ENCODE peak calls at places on chromosome 12, in seven cellular contexts. V, A, N, K, I, U and L are unnamed samples.

GRCh38 chr12:73935817-73936216 is 601.8 kb upstream of the ATXN7L3B start:
- DNase-seq in V (no peak), A (no peak), N (no peak), K (no peak), I (no peak), U (no peak), L (no peak)

GRCh38 chr12:14454098-14454907 is 88.8 kb downstream of the ATF7IP start:
- DNase-seq in V (peak), A (no peak), N (no peak), K (no peak), I (no peak), U (peak), L (peak)

GRCh38 chr12:124248862-124249825 is 45.7 kb upstream of the RFLNA start:
- DNase-seq in V (no peak), A (no peak), N (no peak), K (no peak), I (no peak), U (no peak), L (no peak)

GRCh38 chr12:103745962-103746361 is 95.1 kb downstream of the NT5DC3 start:
- DNase-seq in V (no peak), A (no peak), N (no peak), K (no peak), I (no peak), U (no peak), L (no peak)

GRCh38 chr12:70254846-70255245 is 11.6 kb downstream of the CNOT2 start:
- DNase-seq in V (no peak), A (no peak), N (no peak), K (no peak), I (no peak), U (no peak), L (no peak)

GRCh38 chr12:77079631-77080030 is 14.3 kb upstream of the E2F7 start:
- DNase-seq in V (no peak), A (no peak), N (no peak), K (no peak), I (no peak), U (no peak), L (no peak)

GRCh38 chr12:630656-631632 is 32.3 kb downstream of the NINJ2 start:
- DNase-seq in V (no peak), A (no peak), N (peak), K (peak), I (no peak), U (no peak), L (no peak)

GRCh38 chr12:49932746-49933145 is 17.8 kb upstream of the AQP2 start:
- DNase-seq in V (no peak), A (no peak), N (no peak), K (no peak), I (no peak), U (peak), L (no peak)

GRCh38 chr12:14239350-14239934 is 126.0 kb upstream of the ATF7IP start:
- DNase-seq in V (peak), A (no peak), N (no peak), K (no peak), I (no peak), U (no peak), L (no peak)

GRCh38 chr12:39036060-39036459 is 130.7 kb upstream of the CPNE8 start:
- DNase-seq in V (no peak), A (no peak), N (no peak), K (no peak), I (no peak), U (no peak), L (no peak)

GRCh38 chr12:1122803-1123202 is 131.8 kb downstream of the ERC1 start:
- DNase-seq in V (no peak), A (no peak), N (no peak), K (no peak), I (no peak), U (no peak), L (no peak)

GRCh38 chr12:65164244-65164643 is 5.1 kb upstream of the LEMD3 start:
- DNase-seq in V (no peak), A (no peak), N (no peak), K (no peak), I (no peak), U (no peak), L (no peak)

GRCh38 chr12:78929075-78929418 is 64.5 kb downstream of the SYT1 start:
- DNase-seq in V (no peak), A (no peak), N (no peak), K (no peak), I (no peak), U (no peak), L (no peak)

GRCh38 chr12:2378835-2379330 is 326.1 kb downstream of the CACNA1C start:
- DNase-seq in V (no peak), A (no peak), N (peak), K (no peak), I (no peak), U (no peak), L (no peak)

GRCh38 chr12:29073631-29074239 is 75.3 kb upstream of the FAR2 start:
- DNase-seq in V (peak), A (no peak), N (no peak), K (no peak), I (no peak), U (peak), L (no peak)

GRCh38 chr12:109098142-109098652 is 800 bp downstream of the UNG start:
- DNase-seq in V (no peak), A (peak), N (no peak), K (no peak), I (peak), U (peak), L (peak)
- TF ChIP-seq POLR2A in V (peak), A (peak), N (no peak), K (peak), I (no peak), U (peak), L (no peak)

DNA sequence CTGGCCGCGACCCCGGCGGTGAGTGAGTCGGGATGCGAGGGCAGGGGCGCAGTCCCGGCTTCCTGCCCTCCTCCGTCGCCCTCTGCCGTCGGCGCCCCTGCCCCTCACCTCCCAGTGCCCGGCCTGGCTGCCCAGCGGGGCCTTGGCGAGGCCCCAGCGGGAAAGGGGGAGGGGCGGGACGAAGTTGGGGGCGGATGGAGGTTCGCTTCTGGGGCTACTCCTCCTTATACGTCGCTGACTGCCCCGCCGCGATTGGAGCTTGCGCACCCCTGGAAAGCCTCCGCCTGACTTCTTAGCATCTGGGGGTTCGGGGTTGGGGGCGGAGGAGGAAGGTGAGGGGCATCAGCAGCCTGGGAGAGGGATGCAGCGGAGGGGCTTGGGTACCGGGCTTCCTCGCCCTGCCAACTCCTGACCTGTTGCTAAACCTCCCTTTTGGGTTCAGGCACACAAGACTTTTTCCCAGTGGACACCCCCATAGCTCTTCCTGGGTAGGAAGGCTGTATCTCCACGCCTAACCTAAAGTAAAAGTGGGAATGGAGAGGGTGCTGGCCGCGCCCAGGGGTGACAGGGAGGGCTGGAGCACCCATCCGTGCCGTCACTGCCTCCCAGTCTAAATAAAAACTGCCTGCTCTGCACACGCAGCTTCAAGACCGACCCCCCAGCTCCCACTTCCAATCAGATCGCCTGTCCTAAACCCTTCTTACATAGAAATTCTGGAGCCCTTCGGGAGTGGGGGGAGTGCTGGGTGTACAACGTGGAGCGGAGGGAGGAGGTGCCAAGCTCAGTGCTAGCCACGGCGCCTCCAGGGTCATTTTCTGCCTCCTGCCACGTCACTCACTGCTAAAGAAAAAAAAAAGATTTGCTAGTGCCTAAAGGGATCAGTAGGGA is 585 bp downstream of the TMEM263 start:
- DNase-seq in V (peak), A (peak), N (peak), K (peak), I (peak), U (peak), L (peak)
- TF ChIP-seq POLR2A in V (peak), A (peak), N (peak), K (no peak), I (no peak), U (peak), L (peak)

GRCh38 chr12:45730116-45730841 is 773 bp downstream of the ARID2 start:
- DNase-seq in V (no peak), A (peak), N (peak), K (peak), I (peak), U (peak), L (peak)
- TF ChIP-seq POLR2A in V (no peak), A (no peak), N (no peak), K (no peak), I (no peak), U (no peak), L (no peak)

GRCh38 chr12:119486599-119487154 is 106.9 kb upstream of the TMEM233 start:
- DNase-seq in V (no peak), A (no peak), N (no peak), K (no peak), I (no peak), U (no peak), L (no peak)

DNA sequence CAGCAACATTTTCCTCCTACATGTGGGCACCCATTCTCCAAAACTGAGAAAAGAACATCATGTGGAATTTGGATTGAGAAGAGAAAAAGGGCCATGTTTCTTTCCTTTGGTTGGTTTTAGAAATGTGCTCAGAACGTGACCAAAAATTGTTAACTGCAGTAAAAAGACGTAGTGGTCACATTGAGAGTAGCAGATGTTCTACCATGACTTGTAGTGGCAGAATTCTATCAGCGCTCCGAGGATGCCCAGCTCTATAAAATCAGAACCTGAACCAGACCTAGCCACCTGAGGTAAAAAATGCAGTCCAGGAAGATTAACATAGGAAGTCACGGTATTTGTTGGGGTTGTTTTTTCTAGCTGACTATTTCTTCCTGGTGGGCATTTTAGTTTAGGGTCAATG is 101.8 kb upstream of the TMEM233 start:
- DNase-seq in V (no peak), A (no peak), N (no peak), K (no peak), I (no peak), U (no peak), L (no peak)
- TF ChIP-seq POLR2A in V (no peak), A (no peak), N (no peak), K (no peak), I (no peak), U (no peak), L (no peak)

DNA sequence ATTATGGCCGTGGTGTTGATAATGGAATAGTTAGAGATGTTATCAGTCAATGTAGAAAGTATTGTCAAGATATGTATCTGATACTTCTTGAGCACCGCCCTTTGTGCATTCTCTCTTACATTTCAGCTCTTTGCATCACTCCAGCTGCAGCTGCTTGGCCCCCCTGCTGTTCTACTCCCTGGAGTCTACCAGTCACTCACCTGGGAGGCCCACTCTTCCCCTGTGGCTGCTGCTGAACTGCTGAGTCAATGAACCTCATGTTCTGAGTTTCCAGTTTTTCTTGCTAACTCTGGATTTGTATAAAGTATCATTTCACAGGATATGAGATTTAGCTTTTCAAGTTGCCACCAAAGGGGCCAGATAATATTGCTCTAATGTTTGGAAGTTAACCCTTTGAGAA is 312.8 kb upstream of the SLC16A7 start:
- DNase-seq in V (no peak), A (no peak), N (no peak), K (no peak), I (no peak), U (no peak), L (no peak)
- TF ChIP-seq POLR2A in V (no peak), A (no peak), N (no peak), K (no peak), I (no peak), U (no peak), L (no peak)

GRCh38 chr12:132686831-132687210 is 321 bp downstream of the POLE start:
- DNase-seq in V (no peak), A (no peak), N (no peak), K (no peak), I (no peak), U (no peak), L (no peak)

GRCh38 chr12:132689227-132689626 is 1.8 kb downstream of the PXMP2 start:
- DNase-seq in V (peak), A (peak), N (no peak), K (no peak), I (no peak), U (no peak), L (no peak)

GRCh38 chr12:132685400-132685799 is 1.7 kb downstream of the POLE start:
- DNase-seq in V (no peak), A (no peak), N (no peak), K (no peak), I (no peak), U (no peak), L (no peak)

GRCh38 chr12:132690112-132690511 is 2.7 kb downstream of the PXMP2 start:
- DNase-seq in V (no peak), A (no peak), N (no peak), K (no peak), I (no peak), U (no peak), L (no peak)

GRCh38 chr12:132687211-132688164 is at the start of the genes POLE and PXMP2:
- DNase-seq in V (peak), A (peak), N (peak), K (peak), I (peak), U (peak), L (peak)
- TF ChIP-seq POLR2A in V (peak), A (peak), N (no peak), K (peak), I (no peak), U (peak), L (peak)

DNA sequence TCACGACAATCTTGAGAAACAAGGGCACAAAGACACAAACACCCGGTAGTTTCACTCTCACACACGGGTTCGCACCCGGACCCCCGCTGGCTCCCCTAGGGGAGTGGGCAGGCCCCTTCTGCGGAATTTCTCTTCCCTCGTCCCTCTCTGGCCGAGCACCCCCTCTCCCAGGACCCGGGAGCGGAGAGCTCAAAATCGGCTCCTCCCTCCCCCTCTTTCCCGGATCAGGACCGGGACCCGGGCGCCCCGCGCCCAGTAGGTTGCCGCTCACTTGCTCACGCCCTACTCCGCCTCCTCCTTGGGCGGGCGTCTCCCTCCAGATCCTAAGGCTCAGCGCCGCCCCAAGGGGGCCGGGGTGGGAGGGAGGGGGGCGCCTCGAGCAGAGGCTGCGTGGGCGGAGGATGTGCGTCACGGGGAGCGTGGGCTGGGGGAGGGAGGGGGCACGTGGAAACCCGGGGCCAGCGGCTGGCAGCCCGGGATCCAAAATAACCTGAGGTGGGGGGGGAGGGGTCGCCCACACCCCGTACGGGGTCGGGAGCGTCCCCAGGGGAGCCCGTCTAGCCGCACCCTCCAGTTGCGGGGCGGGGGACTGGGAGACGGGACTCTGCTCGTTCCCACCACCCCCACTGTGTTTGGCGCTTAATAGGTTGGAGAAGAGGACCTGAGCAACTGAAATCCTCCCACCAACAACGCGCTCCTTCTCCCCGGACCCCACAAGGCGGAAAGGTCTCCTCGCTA is 1.8 kb upstream of the NAB2 start:
- DNase-seq in V (no peak), A (peak), N (peak), K (peak), I (peak), U (peak), L (peak)
- TF ChIP-seq POLR2A in V (no peak), A (peak), N (peak), K (peak), I (no peak), U (peak), L (peak)

GRCh38 chr12:48119834-48120195 is 651 bp downstream of the PFKM start:
- DNase-seq in V (no peak), A (no peak), N (no peak), K (no peak), I (no peak), U (peak), L (no peak)

GRCh38 chr12:48121522-48121921 is 2.4 kb downstream of the PFKM start:
- DNase-seq in V (no peak), A (no peak), N (no peak), K (no peak), I (no peak), U (no peak), L (no peak)

GRCh38 chr12:48118491-48118890 is 673 bp upstream of the PFKM start:
- DNase-seq in V (no peak), A (no peak), N (no peak), K (no peak), I (no peak), U (no peak), L (no peak)

GRCh38 chr12:48122065-48122834 is 3.1 kb downstream of the PFKM start:
- DNase-seq in V (no peak), A (no peak), N (no peak), K (no peak), I (no peak), U (no peak), L (no peak)

GRCh38 chr12:48119078-48119833 is at the start of gene PFKM:
- DNase-seq in V (no peak), A (peak), N (peak), K (peak), I (peak), U (peak), L (peak)
- TF ChIP-seq POLR2A in V (no peak), A (peak), N (no peak), K (peak), I (no peak), U (no peak), L (peak)

DNA sequence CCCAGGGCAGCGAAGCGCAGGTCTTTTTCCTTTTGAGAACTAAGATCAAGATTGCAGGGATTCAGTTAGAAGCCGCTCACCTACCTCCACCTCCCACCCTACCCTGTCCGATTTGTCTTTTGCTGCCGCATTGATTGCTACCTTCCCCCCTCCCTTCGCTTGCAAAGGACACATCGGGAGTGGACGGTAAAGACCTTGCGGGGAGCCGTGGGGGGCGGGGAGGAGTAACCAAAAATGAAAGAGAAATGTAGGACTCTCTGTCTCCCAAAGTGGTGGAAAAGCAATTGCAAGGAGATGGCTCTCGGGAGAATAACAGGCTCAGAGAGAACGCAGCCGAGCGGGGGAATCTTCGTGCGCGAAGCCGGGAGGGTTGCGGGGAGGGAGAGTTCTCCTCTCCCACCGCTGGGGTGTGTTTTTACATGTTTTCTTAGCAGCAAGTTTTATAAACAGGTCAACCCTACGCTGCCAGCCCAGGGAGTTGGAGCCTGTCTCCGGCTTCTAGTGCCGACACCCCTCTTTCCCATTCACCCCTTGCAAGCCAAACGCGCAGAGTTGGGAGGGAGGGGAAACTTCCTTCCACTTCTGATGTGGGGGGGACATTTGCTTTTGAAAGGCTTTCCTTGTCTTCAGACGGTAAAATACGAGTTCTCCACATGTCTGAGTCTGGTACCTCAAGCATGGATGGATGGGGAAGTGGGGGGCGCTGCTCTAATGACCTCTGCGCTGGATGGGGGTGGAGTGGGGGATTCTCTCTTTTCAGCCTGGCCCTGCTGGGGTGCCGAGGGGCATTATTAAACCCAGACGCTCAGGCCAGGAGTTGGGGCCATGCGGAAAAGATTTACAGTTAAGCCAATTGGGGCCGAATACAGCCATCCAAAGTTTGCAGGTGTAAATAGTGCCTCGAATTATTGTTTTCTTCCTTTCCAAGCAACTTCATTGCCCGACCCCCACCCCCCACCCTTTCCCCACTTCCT is 8.9 kb upstream of the TBX3 start:
- DNase-seq in V (no peak), A (no peak), N (no peak), K (peak), I (no peak), U (no peak), L (no peak)
- TF ChIP-seq POLR2A in V (no peak), A (no peak), N (no peak), K (no peak), I (no peak), U (no peak), L (no peak)